ENCODE peak calls at places on chromosomes 12 and 14, in nine cellular contexts. L, W, U, Y, G, J, K, M and P are unnamed samples.

GRCh38 chr12:81942588-81942987 is 183.4 kb upstream of the PPFIA2 start:
- DNase-seq in J (no peak), L (no peak), M (no peak), W (no peak), U (no peak), G (no peak), Y (no peak), K (no peak), P (no peak)

GRCh38 chr12:99981639-99982190 is 3.0 kb downstream of the ANKS1B start:
- DNase-seq in J (no peak), U (no peak), M (no peak), L (no peak), G (no peak), Y (no peak), K (no peak), W (no peak), P (no peak)

GRCh38 chr12:58455146-58455545 is 465.2 kb downstream of the LRIG3 start:
- DNase-seq in K (no peak), U (peak), W (no peak), G (no peak), L (no peak), Y (no peak), M (no peak), J (no peak), P (no peak)

GRCh38 chr14:101359221-101360044 is 201.9 kb upstream of the DIO3 start:
- DNase-seq in W (no peak), U (peak), Y (no peak), J (no peak), L (peak), M (no peak), K (no peak), G (no peak), P (no peak)

GRCh38 chr12:45477526-45477925 is 252.0 kb upstream of the ARID2 start:
- DNase-seq in W (no peak), Y (no peak), G (no peak), U (no peak), M (no peak), L (no peak), K (no peak), J (no peak), P (no peak)

GRCh38 chr14:78010688-78011087 is 159.5 kb upstream of the NRXN3 start:
- DNase-seq in U (peak), K (no peak), L (no peak), W (no peak), Y (peak), M (no peak), J (no peak), G (no peak), P (peak)

GRCh38 chr14:56131004-56131864 is 13.0 kb downstream of the PELI2 start:
- DNase-seq in K (no peak), G (no peak), U (no peak), W (no peak), J (no peak), L (no peak), M (no peak), Y (no peak), P (no peak)

GRCh38 chr14:99179506-99179905 is 92.5 kb downstream of the BCL11B start:
- DNase-seq in U (no peak), L (no peak), G (no peak), M (no peak), K (no peak), J (no peak), W (no peak), Y (no peak), P (no peak)

GRCh38 chr12:42084522-42084921 is 60.2 kb downstream of the GXYLT1 start:
- DNase-seq in W (no peak), J (no peak), Y (no peak), G (no peak), K (no peak), U (no peak), M (no peak), L (no peak), P (no peak)

GRCh38 chr12:98519257-98519907 is 4.0 kb downstream of the TMPO start:
- DNase-seq in G (no peak), M (no peak), W (no peak), L (no peak), J (no peak), Y (no peak), K (no peak), U (no peak), P (no peak)

DNA sequence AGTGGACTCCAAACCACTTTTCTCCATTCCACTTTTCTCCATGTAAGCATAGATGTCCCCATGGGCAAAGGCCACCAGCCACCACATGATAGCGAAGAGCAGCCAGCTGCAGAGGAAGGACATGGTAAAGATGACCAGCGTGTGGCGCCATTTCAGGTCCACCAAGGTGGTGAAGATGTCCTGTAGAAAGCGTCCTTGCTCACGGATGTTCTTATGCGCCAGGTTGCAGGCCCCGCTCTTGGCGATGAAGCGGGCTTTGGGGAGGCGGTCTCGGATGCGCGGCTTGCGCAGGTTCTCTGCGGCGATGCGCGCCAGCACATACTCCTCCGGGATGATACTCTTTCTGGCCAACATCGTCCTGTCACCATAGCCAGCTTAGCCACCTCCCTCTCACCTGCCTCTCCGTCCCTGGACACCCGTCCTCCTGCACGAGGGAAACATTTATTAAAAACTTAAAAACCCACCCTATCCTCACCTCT is 1.2 kb downstream of the KCNJ8 start:
- DNase-seq in J (no peak), Y (no peak), M (peak), L (peak), K (no peak), U (no peak), W (peak), G (no peak), P (peak)
- TF ChIP-seq CTCF in J (no peak), Y (peak), M (peak), L (peak), K (no peak), U (peak), W (no peak), G (peak), P (peak)

GRCh38 chr14:53285064-53285463 is 131.9 kb upstream of the DDHD1 start:
- DNase-seq in W (no peak), L (no peak), M (no peak), U (no peak), K (no peak), G (no peak), Y (no peak), J (no peak), P (no peak)

GRCh38 chr14:53285806-53286205 is 132.7 kb upstream of the DDHD1 start:
- DNase-seq in G (no peak), L (no peak), J (no peak), M (no peak), K (no peak), U (no peak), W (no peak), Y (no peak), P (no peak)
- TF ChIP-seq CTCF in G (peak), L (no peak), J (no peak), M (no peak), K (no peak), U (no peak), W (no peak), Y (peak), P (no peak)

GRCh38 chr14:65599375-65599774 is 186.8 kb downstream of the FUT8 start:
- DNase-seq in K (no peak), G (peak), J (no peak), Y (no peak), L (no peak), W (no peak), U (no peak), M (no peak), P (no peak)

GRCh38 chr14:65604535-65604934 is 192.0 kb downstream of the FUT8 start:
- DNase-seq in K (no peak), U (no peak), J (no peak), Y (no peak), G (no peak), M (no peak), L (no peak), W (no peak), P (no peak)

GRCh38 chr14:65600742-65601141 is 188.2 kb downstream of the FUT8 start:
- DNase-seq in J (no peak), W (no peak), U (no peak), Y (no peak), G (no peak), M (no peak), K (no peak), L (no peak), P (peak)

DNA sequence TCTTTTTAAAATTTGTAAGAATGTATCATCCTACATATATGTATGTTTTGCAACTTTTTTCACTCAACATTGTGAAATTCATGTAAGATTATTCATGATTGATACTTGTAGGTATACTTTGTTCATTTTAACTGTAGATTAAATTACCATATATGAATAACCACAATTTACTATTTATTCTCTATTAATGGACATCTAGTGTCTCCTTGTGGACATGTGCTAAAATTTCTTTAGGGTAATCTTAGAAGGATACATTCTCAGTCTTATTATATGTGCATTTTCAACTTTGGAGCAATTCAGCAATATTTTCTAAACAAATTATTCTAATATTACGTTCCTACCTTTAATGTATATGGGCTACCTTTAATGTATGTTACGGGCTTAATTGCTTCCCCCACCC is 192.4 kb downstream of the FUT8 start:
- DNase-seq in Y (no peak), K (no peak), M (no peak), U (peak), G (no peak), W (no peak), J (no peak), L (no peak), P (peak)
- TF ChIP-seq CTCF in Y (peak), K (no peak), M (no peak), U (peak), G (no peak), W (no peak), J (no peak), L (no peak), P (no peak)

DNA sequence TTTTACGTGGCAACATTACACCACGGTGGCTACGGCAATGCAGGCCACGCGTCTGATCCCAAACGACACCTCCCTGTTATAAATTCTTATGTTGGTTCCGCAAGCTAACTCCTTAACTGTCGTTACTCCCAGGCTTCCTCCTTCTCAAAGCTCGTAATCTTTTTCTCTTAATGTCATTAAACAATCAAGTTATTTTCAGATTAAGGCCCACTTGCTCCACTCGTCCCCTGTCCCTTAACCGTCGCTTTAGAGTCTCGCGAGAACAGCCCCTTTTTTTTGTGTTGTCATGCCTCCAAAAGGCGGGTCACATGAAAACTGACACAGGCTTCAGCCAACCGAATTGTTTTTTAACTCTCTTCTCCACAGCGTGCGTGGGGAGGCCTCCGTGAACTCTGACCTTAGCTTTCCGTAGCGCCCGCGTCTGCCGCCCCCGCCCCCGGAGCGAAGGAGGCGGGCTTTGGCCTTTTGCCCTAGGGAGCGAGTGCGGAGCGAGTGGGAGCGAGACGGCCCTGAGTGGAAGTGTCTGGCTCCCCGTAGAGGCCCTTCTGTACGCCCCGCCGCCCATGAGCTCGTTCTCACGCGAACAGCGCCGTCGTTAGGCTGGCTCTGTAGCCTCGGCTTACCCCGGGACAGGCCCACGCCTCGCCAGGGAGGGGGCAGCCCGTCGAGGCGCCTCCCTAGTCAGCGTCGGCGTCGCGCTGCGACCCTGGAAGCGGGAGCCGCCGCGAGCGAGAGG is at the start of gene CAND1:
- DNase-seq in L (peak), J (peak), M (peak), K (peak), Y (peak), G (peak), W (peak), U (peak), P (peak)
- TF ChIP-seq CTCF in L (no peak), J (no peak), M (no peak), K (no peak), Y (peak), G (no peak), W (no peak), U (peak), P (peak)